ENCODE peak calls at places on chromosomes 6 and 20, in nine cellular contexts. W, E, R, N, O, H, A, C and F are unnamed samples. For H3K36me3 and H3K4me1, the result is how much of the 10 kb centered on the place peaks cover.

GRCh38 chr6:70371454-70372105 is 41.7 kb upstream of the FAM135A start:
- DNase-seq in W (no peak), E (no peak), R (peak), N (peak), O (no peak), H (no peak), A (peak), C (no peak), F (no peak)

GRCh38 chr6:14066782-14067406 is 50.7 kb upstream of the CD83 start:
- DNase-seq in W (peak), E (no peak), R (peak), N (peak), O (no peak), H (no peak), A (peak), C (peak), F (no peak)

GRCh38 chr6:143539723-143540122 is 28.2 kb upstream of the FUCA2 start:
- DNase-seq in W (no peak), E (no peak), R (no peak), N (no peak), O (no peak), H (no peak), A (peak), C (no peak), F (no peak)

GRCh38 chr6:4781967-4782537 is 5.8 kb downstream of the CDYL start:
- DNase-seq in W (no peak), E (no peak), R (no peak), N (no peak), O (no peak), H (no peak), A (no peak), C (no peak), F (no peak)

GRCh38 chr20:57794600-57795346 is 85.0 kb upstream of the PMEPA1 start:
- DNase-seq in W (no peak), E (no peak), R (peak), N (peak), O (no peak), H (no peak), A (no peak), C (no peak), F (no peak)

GRCh38 chr6:84052204-84052882 is 18.8 kb downstream of the MRAP2 start:
- DNase-seq in W (peak), E (peak), R (peak), N (peak), O (no peak), H (peak), A (peak), C (no peak), F (peak)

GRCh38 chr6:118410001-118410400 is 138.1 kb upstream of the PLN start:
- DNase-seq in W (no peak), E (no peak), R (no peak), N (no peak), O (no peak), H (no peak), A (no peak), C (no peak), F (no peak)

GRCh38 chr6:37625591-37626374 is 71.9 kb downstream of the MDGA1 start:
- DNase-seq in W (no peak), E (no peak), R (no peak), N (no peak), O (no peak), H (no peak), A (peak), C (no peak), F (no peak)

GRCh38 chr6:25279748-25280616 is 808 bp downstream of the CARMIL1 start:
- DNase-seq in W (no peak), E (no peak), R (no peak), N (peak), O (peak), H (no peak), A (peak), C (no peak), F (peak)

GRCh38 chr6:391559-392440 is at the start of gene IRF4:
- DNase-seq in W (no peak), E (no peak), R (no peak), N (no peak), O (no peak), H (no peak), A (peak), C (no peak), F (no peak)

GRCh38 chr20:38751360-38751976 is 3.2 kb downstream of the ACTR5 start:
- DNase-seq in W (no peak), E (no peak), R (peak), N (no peak), O (no peak), H (no peak), A (peak), C (peak), F (no peak)

GRCh38 chr6:127446356-127446755 is 12.8 kb downstream of the KIAA0408 start:
- DNase-seq in W (no peak), E (no peak), R (no peak), N (no peak), O (no peak), H (no peak), A (no peak), C (peak), F (no peak)

GRCh38 chr6:105787747-105788146 is 298.4 kb upstream of the PRDM1 start:
- DNase-seq in W (no peak), E (no peak), R (no peak), N (no peak), O (no peak), H (no peak), A (no peak), C (no peak), F (no peak)

GRCh38 chr6:126661646-126662045 is 321.7 kb downstream of the CENPW start:
- DNase-seq in W (no peak), E (no peak), R (peak), N (peak), O (no peak), H (no peak), A (no peak), C (no peak), F (no peak)

GRCh38 chr20:20184149-20184548 is 131.8 kb downstream of the CFAP61 start:
- DNase-seq in W (no peak), E (no peak), R (no peak), N (no peak), O (no peak), H (no peak), A (no peak), C (peak), F (no peak)

GRCh38 chr20:47535088-47535487 is 33.4 kb downstream of the NCOA3 start:
- DNase-seq in W (no peak), E (no peak), R (no peak), N (no peak), O (no peak), H (no peak), A (peak), C (no peak), F (no peak)

GRCh38 chr6:134288538-134289203 is 29.2 kb downstream of the SGK1 start:
- DNase-seq in W (no peak), E (no peak), R (peak), N (peak), O (no peak), H (no peak), A (no peak), C (no peak), F (no peak)

GRCh38 chr6:155483858-155484257 is 28.2 kb upstream of the NOX3 start:
- DNase-seq in W (no peak), E (no peak), R (peak), N (peak), O (no peak), H (no peak), A (no peak), C (no peak), F (no peak)

GRCh38 chr20:13119583-13119982 is 101.5 kb upstream of the ISM1 start:
- DNase-seq in W (peak), E (no peak), R (peak), N (peak), O (no peak), H (no peak), A (peak), C (peak), F (peak)

GRCh38 chr6:28333047-28333446 is 2.9 kb downstream of the ZSCAN31 start:
- DNase-seq in W (no peak), E (no peak), R (no peak), N (no peak), O (no peak), H (no peak), A (no peak), C (no peak), F (no peak)

GRCh38 chr6:99241905-99242534 is 107.5 kb downstream of the FAXC start:
- DNase-seq in W (no peak), E (no peak), R (peak), N (peak), O (no peak), H (no peak), A (peak), C (peak), F (peak)

GRCh38 chr6:148082721-148083120 is 259.9 kb upstream of the SASH1 start:
- DNase-seq in W (no peak), E (no peak), R (no peak), N (no peak), O (no peak), H (no peak), A (no peak), C (no peak), F (no peak)

GRCh38 chr6:52815167-52816092 is 11.8 kb upstream of the GSTA1 start:
- DNase-seq in W (peak), E (no peak), R (peak), N (peak), O (no peak), H (peak), A (peak), C (peak), F (no peak)

GRCh38 chr20:47336013-47336754 is 20.3 kb downstream of the ZMYND8 start:
- DNase-seq in W (peak), E (peak), R (peak), N (peak), O (no peak), H (peak), A (no peak), C (no peak), F (peak)

GRCh38 chr6:131923356-131923755 is 27.8 kb downstream of the CCN2 start:
- DNase-seq in W (no peak), E (no peak), R (peak), N (peak), O (no peak), H (no peak), A (peak), C (peak), F (peak)

GRCh38 chr20:37565134-37565811 is 37.6 kb upstream of the BLCAP start:
- DNase-seq in W (no peak), E (peak), R (no peak), N (no peak), O (peak), H (no peak), A (peak), C (no peak), F (no peak)

GRCh38 chr6:33672808-33673207 is 38.7 kb downstream of the UQCC2 start:
- DNase-seq in W (peak), E (peak), R (peak), N (peak), O (peak), H (peak), A (peak), C (no peak), F (peak)
- H3K36me3 ChIP-seq in W (under half), E (half or more), R (under half), N (half or more), O (half or more), H (half or more), A (under half), C (half or more), F (under half)

DNA sequence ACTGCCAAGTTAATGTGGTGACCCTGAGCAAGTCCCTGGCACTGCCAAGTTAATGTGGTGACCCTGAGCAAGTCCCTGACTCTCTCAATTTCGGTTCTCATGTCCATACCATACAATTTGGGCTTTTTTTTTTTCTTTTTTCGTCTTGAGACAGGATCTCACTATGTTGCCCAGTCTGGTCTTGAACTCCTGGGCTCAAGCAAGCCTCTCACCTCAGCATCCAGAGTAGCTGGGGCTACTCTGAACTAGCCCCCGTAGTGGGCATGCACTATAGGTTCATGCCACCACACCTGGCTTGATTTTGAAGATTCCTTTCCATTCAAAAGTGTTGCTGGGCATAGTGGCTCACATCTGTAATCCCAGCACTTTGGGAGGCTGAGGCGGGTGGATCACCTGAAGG is 100.0 kb upstream of the FOXP4 start:
- DNase-seq in W (no peak), E (no peak), R (no peak), N (no peak), O (no peak), H (no peak), A (no peak), C (no peak), F (no peak)
- H3K4me1 ChIP-seq in W (under half), E (under half), R (under half), N (under half), O (under half), H (under half), A (under half), C (under half), F (under half)

GRCh38 chr6:30533460-30534294 is 22.6 kb downstream of the GNL1 start:
- DNase-seq in W (no peak), E (no peak), R (no peak), N (no peak), O (no peak), H (no peak), A (no peak), C (no peak), F (no peak)
- TF ChIP-seq CTCF in W (no peak), E (no peak), R (no peak), N (no peak), O (no peak), H (no peak), A (no peak), C (no peak), F (no peak)

DNA sequence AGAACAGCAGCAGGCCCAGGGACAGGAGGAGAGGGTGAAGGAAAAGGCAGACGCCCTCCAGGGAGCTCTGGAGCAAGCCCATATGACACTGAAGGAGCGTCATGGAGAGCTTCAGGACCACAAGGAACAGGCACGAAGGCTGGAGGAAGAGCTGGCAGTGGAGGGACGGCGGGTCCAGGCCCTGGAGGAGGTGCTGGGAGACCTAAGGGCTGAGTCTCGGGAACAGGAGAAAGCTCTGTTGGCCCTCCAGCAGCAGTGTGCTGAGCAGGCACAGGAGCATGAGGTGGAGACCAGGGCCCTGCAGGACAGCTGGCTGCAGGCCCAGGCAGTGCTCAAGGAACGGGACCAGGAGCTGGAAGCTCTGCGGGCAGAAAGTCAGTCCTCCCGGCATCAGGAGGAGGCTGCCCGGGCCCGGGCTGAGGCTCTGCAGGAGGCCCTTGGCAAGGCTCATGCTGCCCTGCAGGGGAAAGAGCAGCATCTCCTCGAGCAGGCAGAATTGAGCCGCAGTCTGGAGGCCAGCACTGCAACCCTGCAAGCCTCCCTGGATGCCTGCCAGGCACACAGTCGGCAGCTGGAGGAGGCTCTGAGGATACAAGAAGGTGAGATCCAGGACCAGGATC is 25.5 kb downstream of the C20orf173 start:
- DNase-seq in W (peak), E (no peak), R (no peak), N (no peak), O (no peak), H (no peak), A (no peak), C (no peak), F (peak)
- H3K36me3 ChIP-seq in W (under half), E (half or more), R (half or more), N (under half), O (half or more), H (half or more), A (under half), C (half or more), F (under half)